ENCODE peak calls at places on chromosomes 11 and 22, in four cellular contexts. W, E, S and G are unnamed samples.

GRCh38 chr11:10026514-10026913 is 267.5 kb downstream of the SBF2 start:
- DNase-seq in S (no peak), E (peak), W (no peak), G (no peak)

GRCh38 chr11:63847363-63847762 is 8.5 kb downstream of the MARK2 start:
- DNase-seq in E (no peak), S (no peak), W (no peak), G (peak)

GRCh38 chr11:12050911-12051667 is 42.7 kb upstream of the DKK3 start:
- DNase-seq in E (no peak), S (no peak), W (no peak), G (no peak)

GRCh38 chr22:35489225-35489624 is 51.4 kb upstream of the RASD2 start:
- DNase-seq in S (no peak), W (no peak), E (no peak), G (no peak)

GRCh38 chr22:49545606-49546005 is 282.1 kb downstream of the BRD1 start:
- DNase-seq in W (no peak), E (no peak), S (no peak), G (no peak)

GRCh38 chr11:113241190-113242051 is 73.0 kb upstream of the TTC12 start:
- DNase-seq in S (no peak), E (peak), W (no peak), G (no peak)

GRCh38 chr22:42316988-42317387 is 46.5 kb upstream of the TCF20 start:
- DNase-seq in S (peak), W (no peak), E (peak), G (peak)

GRCh38 chr11:59216654-59217640 is 4.2 kb upstream of the MPEG1 start:
- DNase-seq in W (no peak), S (no peak), E (peak), G (peak)

GRCh38 chr22:36796629-36797175 is 20.1 kb downstream of the PVALB start:
- DNase-seq in E (no peak), S (no peak), W (no peak), G (no peak)

GRCh38 chr22:23216331-23217170 is 36.2 kb downstream of the BCR start:
- DNase-seq in E (no peak), S (peak), W (peak), G (no peak)

GRCh38 chr22:45537734-45538181 is 35.1 kb downstream of the FBLN1 start:
- DNase-seq in W (no peak), E (peak), S (no peak), G (no peak)

GRCh38 chr11:118961591-118961990 is 5.5 kb downstream of the UPK2 start:
- DNase-seq in S (no peak), E (no peak), W (no peak), G (no peak)

GRCh38 chr22:37141971-37142647 is 7.6 kb downstream of the IL2RB start:
- DNase-seq in S (no peak), E (no peak), W (no peak), G (no peak)

GRCh38 chr11:44260081-44260480 is 49.9 kb downstream of the ALX4 start:
- DNase-seq in E (no peak), S (no peak), W (no peak), G (no peak)

GRCh38 chr11:43738600-43739409 is 58.3 kb downstream of the HSD17B12 start:
- DNase-seq in S (no peak), W (no peak), E (peak), G (no peak)

GRCh38 chr11:120543816-120544215 is 32.3 kb downstream of the GRIK4 start:
- DNase-seq in W (no peak), E (no peak), S (no peak), G (no peak)

GRCh38 chr11:103111400-103111799 is 2.2 kb downstream of the DYNC2H1 start:
- DNase-seq in S (no peak), W (no peak), E (no peak), G (no peak)

GRCh38 chr22:36197065-36197440 is 4.6 kb downstream of the APOL4 start:
- DNase-seq in W (no peak), E (peak), S (no peak), G (no peak)

GRCh38 chr22:25196326-25196725 is 3.3 kb upstream of the CRYBB3 start:
- DNase-seq in S (no peak), W (no peak), E (no peak), G (no peak)

GRCh38 chr11:71500601-71501021 is 26.5 kb upstream of the KRTAP5-7 start:
- DNase-seq in S (no peak), E (no peak), W (no peak), G (no peak)

GRCh38 chr11:27388001-27388400 is 25.0 kb upstream of the CCDC34 start:
- DNase-seq in E (no peak), S (no peak), W (no peak), G (no peak)

GRCh38 chr11:86660011-86660595 is 12.3 kb downstream of the ME3 start:
- DNase-seq in E (peak), W (no peak), S (no peak), G (no peak)

GRCh38 chr22:40218723-40219294 is 41.1 kb downstream of the TNRC6B start:
- DNase-seq in E (peak), S (no peak), W (no peak), G (no peak)

GRCh38 chr11:116180806-116181600 is 591.8 kb downstream of the BUD13 start:
- DNase-seq in S (no peak), E (no peak), W (no peak), G (no peak)

GRCh38 chr11:862704-863388 is 20.2 kb downstream of the TSPAN4 start:
- DNase-seq in E (no peak), S (no peak), W (no peak), G (no peak)

GRCh38 chr22:24003887-24004286 is 1.4 kb downstream of the GSTT4 start:
- DNase-seq in E (no peak), S (no peak), W (no peak), G (no peak)